ENCODE peak calls at places on chromosomes 5 and 9, in seven cellular contexts. K is RPMI8226; Z is hippocampal formation; D is activated B cell treated with CpG ODN at 0.5 μM for 24 hours; U is NB4; T is activated CD4-positive, CD25-positive, alpha-beta regulatory T cell; P is left ventricle myocardium inferior. Y is an unnamed sample.

GRCh38 chr5:53200309-53200708 is 90.8 kb upstream of the MOCS2 start:
- DNase-seq in K (no peak), T (no peak), P (no peak), D (no peak), U (peak), Z (no peak), Y (no peak)

GRCh38 chr9:111966851-111967250 is 70.2 kb downstream of the UGCG start:
- DNase-seq in U (peak), D (no peak), K (no peak), T (no peak), Z (no peak), P (no peak), Y (no peak)

GRCh38 chr5:147453901-147454814 is 55.7 kb downstream of the DPYSL3 start:
- DNase-seq in D (peak), Z (peak), U (peak), T (peak), K (peak), P (peak), Y (peak)

GRCh38 chr5:94884294-94884693 is 265.8 kb downstream of the SLF1 start:
- DNase-seq in T (no peak), U (no peak), K (no peak), D (no peak), Z (no peak), P (no peak), Y (no peak)

GRCh38 chr9:87193925-87194380 is 246.6 kb upstream of the GAS1 start:
- DNase-seq in K (no peak), Z (no peak), U (no peak), P (no peak), T (no peak), D (no peak), Y (peak)

GRCh38 chr5:96807099-96807654 is 568 bp downstream of the ERAP1 start:
- DNase-seq in Z (peak), P (peak), K (peak), D (no peak), U (peak), T (peak), Y (no peak)

GRCh38 chr9:132078369-132079356 is 1.0 kb downstream of the MED27 start:
- DNase-seq in U (no peak), D (no peak), T (no peak), P (no peak), K (peak), Z (no peak), Y (no peak)

GRCh38 chr5:38023799-38024198 is 184.0 kb upstream of the GDNF start:
- DNase-seq in D (no peak), K (no peak), P (no peak), U (no peak), Z (no peak), T (no peak), Y (no peak)

GRCh38 chr5:86376214-86376613 is 241.5 kb upstream of the COX7C start:
- DNase-seq in D (no peak), P (no peak), U (no peak), Z (no peak), K (no peak), T (no peak), Y (no peak)

GRCh38 chr5:54616031-54616430 is 98.5 kb downstream of the SNX18 start:
- DNase-seq in P (peak), D (no peak), T (no peak), Z (no peak), U (peak), K (no peak), Y (no peak)

Y was measured in smooth muscle cell of the brain vasculature.